ENCODE peak calls at places on chromosome 2, in six cellular contexts. Y is A549, T is GM23338, N is HepG2, R is SK-N-SH, W is GM12878. I is an unnamed sample.
A peak's percentile ranks its signal among the peaks of the same experiment; 100 is the strongest.

GRCh38 chr2:3638456-3638810 is 19.6 kb upstream of the ALLC start:
- DNase-seq in Y (no peak), T (no peak), R (no peak), W (no peak), N (no peak), I (no peak)

GRCh38 chr2:172640389-172640788 is 84.5 kb downstream of the PDK1 start:
- DNase-seq in R (no peak), W (no peak), N (no peak), Y (no peak), T (no peak), I (no peak)

GRCh38 chr2:159617651-159618050 is 1.3 kb upstream of the BAZ2B start:
- DNase-seq in N (no peak), Y (peak; percentile 21), T (peak; percentile 63), R (peak; percentile 50), W (no peak), I (no peak)

GRCh38 chr2:5846881-5847280 is 154.7 kb downstream of the SOX11 start:
- DNase-seq in N (no peak), T (no peak), W (no peak), Y (no peak), R (no peak), I (no peak)

GRCh38 chr2:227748079-227748478 is 2.4 kb downstream of the SCYGR8 start:
- DNase-seq in N (peak; percentile 63), Y (peak; percentile 51), R (no peak), W (no peak), T (peak; percentile 90), I (no peak)

GRCh38 chr2:216678813-216679657 is 16.3 kb downstream of the IGFBP5 start:
- DNase-seq in Y (no peak), T (peak; percentile 40), R (no peak), W (no peak), N (no peak), I (no peak)

GRCh38 chr2:206084468-206084869 is 1.5 kb downstream of the INO80D start:
- DNase-seq in T (peak; percentile 91), R (peak; percentile 75), N (peak; percentile 85), Y (peak; percentile 85), W (no peak), I (peak; percentile 62)

GRCh38 chr2:64846175-64846574 is 143.0 kb upstream of the SLC1A4 start:
- DNase-seq in N (no peak), T (no peak), W (no peak), Y (no peak), R (no peak), I (no peak)

GRCh38 chr2:181178823-181179412 is 198.5 kb downstream of the UBE2E3 start:
- DNase-seq in T (peak; percentile 57), Y (peak; percentile 13), R (peak; percentile 8), W (no peak), N (peak; percentile 43), I (no peak)

GRCh38 chr2:189304360-189304759 is 124.8 kb upstream of the COL5A2 start:
- DNase-seq in R (no peak), T (no peak), W (no peak), Y (no peak), N (no peak), I (no peak)

GRCh38 chr2:152755029-152755428 is 36.6 kb downstream of the ARL6IP6 start:
- DNase-seq in T (peak; percentile 79), Y (peak; percentile 43), R (no peak), N (no peak), W (peak; percentile 26), I (peak; percentile 12)

GRCh38 chr2:43136862-43137261 is 89.5 kb downstream of the ZFP36L2 start:
- DNase-seq in T (no peak), N (no peak), Y (no peak), R (peak; percentile 32), W (no peak), I (no peak)

GRCh38 chr2:24873619-24874018 is 46.4 kb downstream of the ADCY3 start:
- DNase-seq in T (no peak), Y (no peak), R (no peak), W (no peak), N (no peak), I (no peak)

GRCh38 chr2:214075446-214075845 is 335.4 kb upstream of the VWC2L start:
- DNase-seq in N (no peak), R (no peak), W (no peak), T (no peak), Y (no peak), I (no peak)

GRCh38 chr2:7594211-7594610 is 677.0 kb downstream of the RNF144A start:
- DNase-seq in T (no peak), W (no peak), Y (no peak), R (no peak), N (no peak), I (no peak)

GRCh38 chr2:37892436-37893114 is 32.5 kb upstream of the RMDN2 start:
- DNase-seq in W (peak; percentile 69), R (no peak), Y (no peak), T (no peak), N (no peak), I (no peak)
- TF ChIP-seq REST in W (no peak), R (no peak), Y (no peak), T (no peak), N (no peak), I (no peak)

GRCh38 chr2:237691200-237691907 is 64.0 kb downstream of the LRRFIP1 start:
- DNase-seq in T (peak; percentile 69), R (no peak), N (no peak), Y (peak; percentile 38), W (no peak), I (no peak)

GRCh38 chr2:237693281-237694039 is 66.1 kb downstream of the LRRFIP1 start:
- DNase-seq in T (no peak), W (no peak), Y (peak; percentile 69), R (no peak), N (peak; percentile 64), I (peak; percentile 48)

GRCh38 chr2:237694423-237695194 is 67.2 kb downstream of the LRRFIP1 start:
- DNase-seq in R (no peak), W (no peak), N (no peak), Y (no peak), T (no peak), I (no peak)

GRCh38 chr2:237691908-237692600 is 64.7 kb downstream of the LRRFIP1 start:
- DNase-seq in R (peak; percentile 99), W (no peak), Y (peak; percentile 93), N (peak; percentile 69), T (peak; percentile 98), I (no peak)

GRCh38 chr2:237692601-237693079 is 65.3 kb downstream of the LRRFIP1 start:
- DNase-seq in N (no peak), Y (peak; percentile 39), T (peak; percentile 61), W (no peak), R (peak; percentile 58), I (no peak)
- H3K4me1 ChIP-seq in N (peaks cover 70% of the 10 kb centered on the region), Y (peaks cover 62% of the 10 kb centered on the region), T (peaks cover 42% of the 10 kb centered on the region), W (peaks cover 14% of the 10 kb centered on the region), R (peaks cover 55% of the 10 kb centered on the region), I (peaks cover 48% of the 10 kb centered on the region)

GRCh38 chr2:219543596-219544358 is at the start of the genes CHPF and TMEM198:
- DNase-seq in T (peak; percentile 99), W (peak; percentile 69), R (peak; percentile 100), N (peak; percentile 99), Y (peak; percentile 96), I (peak; percentile 86)

GRCh38 chr2:219541611-219542180 is 1.9 kb downstream of the CHPF start:
- DNase-seq in Y (peak; percentile 89), W (peak; percentile 46), T (peak; percentile 92), R (peak; percentile 87), N (peak; percentile 82), I (peak; percentile 68)

GRCh38 chr2:219544567-219544966 is 739 bp downstream of the TMEM198 start:
- DNase-seq in N (no peak), T (no peak), W (no peak), R (no peak), Y (no peak), I (no peak)

GRCh38 chr2:219540784-219541504 is 2.7 kb downstream of the CHPF start:
- DNase-seq in T (no peak), W (no peak), Y (no peak), R (no peak), N (no peak), I (no peak)

DNA sequence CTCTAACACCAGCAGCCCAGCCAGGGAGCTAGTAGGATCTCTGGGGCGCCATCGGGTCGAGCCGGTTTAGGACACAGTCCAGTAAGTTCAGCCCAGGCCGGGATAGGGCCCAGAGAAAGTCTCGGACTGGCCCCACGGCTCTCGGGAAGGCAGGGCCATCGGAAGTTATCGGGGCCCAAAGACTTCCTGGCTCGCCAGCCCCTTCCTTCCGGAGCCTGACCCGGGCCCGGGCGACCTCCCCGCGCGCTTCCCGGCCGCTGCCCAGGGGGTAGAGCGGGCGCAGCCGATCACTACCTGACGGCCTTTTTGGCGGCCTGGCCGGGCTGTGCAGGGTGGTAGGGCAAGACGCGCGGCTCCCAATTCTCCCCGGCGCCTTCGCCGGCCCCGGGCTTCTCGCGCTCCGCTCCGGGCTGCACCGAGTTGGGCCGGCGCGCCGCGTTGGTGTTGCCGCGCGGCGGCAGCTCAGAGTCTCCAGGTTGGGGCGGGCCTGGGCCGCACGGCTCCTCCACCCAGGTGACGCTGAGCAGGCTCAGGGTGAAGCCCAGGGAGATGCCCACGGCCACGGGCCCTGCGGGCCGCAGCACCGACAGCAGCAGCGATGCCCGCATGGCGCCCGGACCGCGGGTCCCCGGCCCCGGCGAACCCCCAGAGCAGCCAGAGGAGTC is 546 bp downstream of the CHPF start:
- DNase-seq in R (peak; percentile 71), N (peak; percentile 35), Y (no peak), W (no peak), T (peak; percentile 50), I (no peak)
- TF ChIP-seq REST in R (no peak), N (no peak), Y (no peak), W (peak; percentile 28), T (no peak), I (peak; percentile 26)

DNA sequence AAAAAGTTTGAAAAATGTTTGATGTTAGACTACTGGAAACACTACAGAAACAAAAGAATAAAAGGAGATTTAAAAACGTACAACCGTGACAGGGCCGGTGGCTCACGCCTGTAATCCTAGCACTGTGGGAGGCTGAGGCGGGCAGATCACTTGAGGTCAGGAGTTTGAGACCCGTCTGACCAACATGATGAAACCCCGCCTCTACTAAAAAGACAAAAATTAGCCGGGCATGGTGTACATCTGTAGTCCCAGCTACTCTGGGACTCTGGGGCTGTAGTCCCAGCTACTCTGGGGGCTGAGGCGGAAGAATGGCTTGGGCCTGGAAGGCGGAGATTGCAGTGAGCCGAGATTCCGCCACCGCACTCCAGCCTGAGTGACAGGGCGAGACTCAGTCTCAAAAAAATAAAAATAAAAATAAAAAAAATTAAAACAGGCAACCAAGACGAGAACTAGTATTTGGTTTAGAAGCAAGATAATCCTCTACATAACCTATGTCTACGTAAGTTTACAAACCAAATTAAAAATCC is 5.8 kb downstream of the SP3 start:
- DNase-seq in Y (no peak), R (no peak), N (no peak), T (no peak), W (no peak), I (no peak)
- H3K4me1 ChIP-seq in Y (peaks cover 43% of the 10 kb centered on the region), R (peaks cover 8% of the 10 kb centered on the region), N (peaks cover 59% of the 10 kb centered on the region), T (peaks cover 11% of the 10 kb centered on the region), W (no peaks in the 10 kb centered on the region), I (peaks cover 43% of the 10 kb centered on the region)

GRCh38 chr2:240320561-240321091 is 114.8 kb upstream of the GPC1 start:
- DNase-seq in R (no peak), T (no peak), W (no peak), Y (no peak), N (no peak), I (no peak)
- TF ChIP-seq REST in R (no peak), T (no peak), W (no peak), Y (no peak), N (no peak), I (no peak)

I was measured in Panc1.